ENCODE peak calls at places on chromosomes 2 and 18, in four cellular contexts. One of them, this sample, is unnamed.
A peak's percentile ranks its signal among the peaks of the same experiment; 100 is the strongest.

GRCh38 chr2:206217743-206218520 is 56.5 kb upstream of the ZDBF2 start:
- DNase-seq in lower leg skin: no peak
- DNase-seq in PC-3: no peak
- DNase-seq in PC-9: no peak
- DNase-seq in this sample: peak; percentile 42

GRCh38 chr2:207766697-207767460 is 2.8 kb downstream of the FZD5 start:
- DNase-seq in lower leg skin: no peak
- DNase-seq in PC-3: no peak
- DNase-seq in PC-9: no peak
- DNase-seq in this sample: no peak

GRCh38 chr2:29802976-29803375 is 118.4 kb downstream of the ALK start:
- DNase-seq in lower leg skin: no peak
- DNase-seq in PC-3: peak; percentile 8
- DNase-seq in PC-9: no peak
- DNase-seq in this sample: peak; percentile 16

GRCh38 chr18:8011906-8012305 is 444.8 kb downstream of the PTPRM start:
- DNase-seq in lower leg skin: no peak
- DNase-seq in PC-3: no peak
- DNase-seq in PC-9: no peak
- DNase-seq in this sample: no peak

GRCh38 chr2:196245746-196246145 is 74.4 kb upstream of the STK17B start:
- DNase-seq in lower leg skin: no peak
- DNase-seq in PC-3: no peak
- DNase-seq in PC-9: no peak
- DNase-seq in this sample: no peak

GRCh38 chr18:12426924-12427323 is 19.2 kb downstream of the PRELID3A start:
- DNase-seq in lower leg skin: no peak
- DNase-seq in PC-3: no peak
- DNase-seq in PC-9: no peak
- DNase-seq in this sample: no peak

GRCh38 chr2:173171924-173172643 is 96.4 kb downstream of the MAP3K20 start:
- DNase-seq in lower leg skin: no peak
- DNase-seq in PC-3: no peak
- DNase-seq in PC-9: no peak
- DNase-seq in this sample: no peak

GRCh38 chr2:10448646-10449480 is 736 bp upstream of the ODC1 start:
- DNase-seq in lower leg skin: peak; percentile 96
- DNase-seq in PC-3: peak; percentile 93
- DNase-seq in PC-9: no peak
- DNase-seq in this sample: peak; percentile 85

GRCh38 chr2:101120124-101120996 is 30.8 kb downstream of the TBC1D8 start:
- DNase-seq in lower leg skin: peak; percentile 94
- DNase-seq in PC-3: peak; percentile 95
- DNase-seq in PC-9: peak; percentile 79
- DNase-seq in this sample: peak; percentile 61

GRCh38 chr2:217856159-217856558 is 146.6 kb downstream of the TNS1 start:
- DNase-seq in lower leg skin: no peak
- DNase-seq in PC-3: no peak
- DNase-seq in PC-9: no peak
- DNase-seq in this sample: no peak

GRCh38 chr2:128797092-128797491 is 478.4 kb upstream of the HS6ST1 start:
- DNase-seq in lower leg skin: peak; percentile 36
- DNase-seq in PC-3: no peak
- DNase-seq in PC-9: no peak
- DNase-seq in this sample: no peak

GRCh38 chr2:158391876-158392275 is 64.7 kb downstream of the CCDC148 start:
- DNase-seq in lower leg skin: no peak
- DNase-seq in PC-3: peak; percentile 53
- DNase-seq in PC-9: no peak
- DNase-seq in this sample: peak; percentile 12

GRCh38 chr18:21243041-21243431 is 1.0 kb downstream of the GREB1L start:
- DNase-seq in lower leg skin: no peak
- DNase-seq in PC-3: peak; percentile 38
- DNase-seq in PC-9: no peak
- DNase-seq in this sample: no peak

GRCh38 chr2:143152219-143152618 is 23.0 kb downstream of the ARHGAP15 start:
- DNase-seq in lower leg skin: no peak
- DNase-seq in PC-3: no peak
- DNase-seq in PC-9: no peak
- DNase-seq in this sample: no peak

GRCh38 chr2:60406192-60406591 is 147.3 kb downstream of the BCL11A start:
- DNase-seq in lower leg skin: no peak
- DNase-seq in PC-3: no peak
- DNase-seq in PC-9: no peak
- DNase-seq in this sample: no peak

GRCh38 chr2:152222975-152223638 is 47.5 kb upstream of the STAM2 start:
- DNase-seq in lower leg skin: no peak
- DNase-seq in PC-3: peak; percentile 77
- DNase-seq in PC-9: no peak
- DNase-seq in this sample: peak; percentile 94

GRCh38 chr18:67514465-67514864 is 2.1 kb downstream of the DSEL start:
- DNase-seq in lower leg skin: no peak
- DNase-seq in PC-3: no peak
- DNase-seq in PC-9: no peak
- DNase-seq in this sample: no peak

GRCh38 chr2:144580521-144581153 is 60.7 kb upstream of the ZEB2 start:
- DNase-seq in lower leg skin: no peak
- DNase-seq in PC-3: no peak
- DNase-seq in PC-9: no peak
- DNase-seq in this sample: no peak

GRCh38 chr18:73670536-73670935 is 477.1 kb downstream of the FBXO15 start:
- DNase-seq in lower leg skin: no peak
- DNase-seq in PC-3: peak; percentile 91
- DNase-seq in PC-9: peak; percentile 23
- DNase-seq in this sample: peak; percentile 43

GRCh38 chr2:143601828-143602227 is 472.6 kb downstream of the ARHGAP15 start:
- DNase-seq in lower leg skin: no peak
- DNase-seq in PC-3: no peak
- DNase-seq in PC-9: no peak
- DNase-seq in this sample: no peak

GRCh38 chr2:218323526-218324472 is 31.5 kb upstream of the TMBIM1 start:
- DNase-seq in lower leg skin: peak; percentile 88
- DNase-seq in PC-3: peak; percentile 73
- DNase-seq in PC-9: peak; percentile 92
- DNase-seq in this sample: peak; percentile 15

GRCh38 chr2:68487773-68488355 is 20.5 kb downstream of the APLF start:
- DNase-seq in lower leg skin: no peak
- DNase-seq in PC-3: peak; percentile 65
- DNase-seq in PC-9: no peak
- DNase-seq in this sample: peak; percentile 43

GRCh38 chr18:12886498-12887126 is 2.6 kb upstream of the PTPN2 start:
- DNase-seq in lower leg skin: no peak
- DNase-seq in PC-3: peak; percentile 52
- DNase-seq in PC-9: no peak
- DNase-seq in this sample: no peak

GRCh38 chr2:173027181-173028128 is 48.2 kb upstream of the MAP3K20 start:
- DNase-seq in lower leg skin: peak; percentile 96
- DNase-seq in PC-3: peak; percentile 93
- DNase-seq in PC-9: peak; percentile 84
- DNase-seq in this sample: peak; percentile 89

GRCh38 chr2:14536976-14537375 is 95.5 kb upstream of the LRATD1 start:
- DNase-seq in lower leg skin: no peak
- DNase-seq in PC-3: no peak
- DNase-seq in PC-9: no peak
- DNase-seq in this sample: no peak

GRCh38 chr2:67733517-67733916 is 329.3 kb downstream of the C1D start:
- DNase-seq in lower leg skin: no peak
- DNase-seq in PC-3: peak; percentile 62
- DNase-seq in PC-9: peak; percentile 5
- DNase-seq in this sample: peak; percentile 14

GRCh38 chr2:25606892-25607291 is 66.5 kb downstream of the DTNB start:
- DNase-seq in lower leg skin: no peak
- DNase-seq in PC-3: peak; percentile 60
- DNase-seq in PC-9: no peak
- DNase-seq in this sample: peak; percentile 39

GRCh38 chr2:96251721-96252292 is 14.0 kb downstream of the TMEM127 start:
- DNase-seq in lower leg skin: no peak
- DNase-seq in PC-3: peak; percentile 70
- DNase-seq in PC-9: peak; percentile 95
- DNase-seq in this sample: peak; percentile 97

GRCh38 chr2:212619954-212620353 is 81.4 kb upstream of the ERBB4 start:
- DNase-seq in lower leg skin: no peak
- DNase-seq in PC-3: peak; percentile 98
- DNase-seq in PC-9: no peak
- DNase-seq in this sample: peak; percentile 6

GRCh38 chr2:120580709-120581108 is 155.0 kb upstream of the GLI2 start:
- DNase-seq in lower leg skin: no peak
- DNase-seq in PC-3: no peak
- DNase-seq in PC-9: no peak
- DNase-seq in this sample: no peak

GRCh38 chr2:62340981-62341624 is 145.2 kb downstream of the B3GNT2 start:
- DNase-seq in lower leg skin: no peak
- DNase-seq in PC-3: peak; percentile 48
- DNase-seq in PC-9: peak; percentile 38
- DNase-seq in this sample: no peak

GRCh38 chr2:186426153-186427016 is 59.7 kb upstream of the ZC3H15 start:
- DNase-seq in lower leg skin: no peak
- DNase-seq in PC-3: peak; percentile 48
- DNase-seq in PC-9: no peak
- DNase-seq in this sample: no peak

DNA sequence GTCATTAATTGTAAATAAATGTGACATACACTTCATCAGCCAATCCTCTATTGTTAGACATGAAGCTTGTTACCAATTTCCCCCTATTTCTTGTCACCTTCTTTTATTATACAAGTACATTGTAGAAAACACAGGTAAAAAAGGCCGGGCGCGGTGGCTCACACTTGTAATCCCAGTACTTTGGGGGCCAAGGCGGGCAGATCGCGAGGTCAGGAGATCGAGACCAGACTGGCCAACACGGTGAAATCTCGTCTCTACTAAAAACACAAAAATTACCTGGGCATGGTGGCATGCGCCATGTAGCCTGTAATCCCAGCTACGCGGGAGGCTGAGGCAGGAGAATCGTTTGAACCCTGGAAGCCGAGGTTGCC is 42.7 kb upstream of the UBE2F start:
- DNase-seq in lower leg skin: no peak
- DNase-seq in PC-3: no peak
- DNase-seq in PC-9: no peak
- DNase-seq in this sample: no peak
- H3K4me3 ChIP-seq in lower leg skin: no peak overlapping the region
- H3K4me3 ChIP-seq in PC-3: no peak overlapping the region
- H3K4me3 ChIP-seq in PC-9: no peak overlapping the region
- H3K4me3 ChIP-seq in this sample: no peak overlapping the region

GRCh38 chr2:7031424-7032245 is 114.4 kb downstream of the RNF144A start:
- DNase-seq in lower leg skin: peak; percentile 90
- DNase-seq in PC-3: peak; percentile 100
- DNase-seq in PC-9: peak; percentile 56
- DNase-seq in this sample: peak; percentile 18
- TF ChIP-seq CTCF in lower leg skin: no peak
- TF ChIP-seq CTCF in PC-3: peak; percentile 48
- TF ChIP-seq CTCF in PC-9: no peak
- TF ChIP-seq CTCF in this sample: no peak

GRCh38 chr2:104855174-104856085 is 1.5 kb downstream of the POU3F3 start:
- DNase-seq in lower leg skin: no peak
- DNase-seq in PC-3: no peak
- DNase-seq in PC-9: no peak
- DNase-seq in this sample: no peak
- H3K4me3 ChIP-seq in lower leg skin: peak overlapping the region; percentile 7
- H3K4me3 ChIP-seq in PC-3: no peak overlapping the region
- H3K4me3 ChIP-seq in PC-9: no peak overlapping the region
- H3K4me3 ChIP-seq in this sample: peak overlapping the region; percentile 48

GRCh38 chr2:79715328-79715727 is 202.5 kb downstream of the CTNNA2 start:
- DNase-seq in lower leg skin: no peak
- DNase-seq in PC-3: no peak
- DNase-seq in PC-9: no peak
- DNase-seq in this sample: no peak

GRCh38 chr2:79713131-79713785 is 200.4 kb downstream of the CTNNA2 start:
- DNase-seq in lower leg skin: no peak
- DNase-seq in PC-3: no peak
- DNase-seq in PC-9: no peak
- DNase-seq in this sample: peak; percentile 7

GRCh38 chr2:79716266-79716665 is 203.4 kb downstream of the CTNNA2 start:
- DNase-seq in lower leg skin: no peak
- DNase-seq in PC-3: no peak
- DNase-seq in PC-9: no peak
- DNase-seq in this sample: no peak

GRCh38 chr2:79721966-79722365 is 209.1 kb downstream of the CTNNA2 start:
- DNase-seq in lower leg skin: no peak
- DNase-seq in PC-3: no peak
- DNase-seq in PC-9: no peak
- DNase-seq in this sample: peak; percentile 37

GRCh38 chr2:79717364-79718007 is 204.6 kb downstream of the CTNNA2 start:
- DNase-seq in lower leg skin: no peak
- DNase-seq in PC-3: peak; percentile 2
- DNase-seq in PC-9: peak; percentile 27
- DNase-seq in this sample: peak; percentile 95
- TF ChIP-seq CTCF in lower leg skin: no peak
- TF ChIP-seq CTCF in PC-3: no peak
- TF ChIP-seq CTCF in PC-9: no peak
- TF ChIP-seq CTCF in this sample: no peak